ENCODE peak calls at places on chromosomes 11 and 22, in eight cellular contexts. W is astrocyte, G is HCT116, X is IMR-90, D is kidney, F is upper lobe of right lung, O is left lung, P is psoas muscle. I is an unnamed sample.

GRCh38 chr11:65973439-65974110 is 12.0 kb downstream of the SART1 start:
- DNase-seq in W (peak; percentile 36), G (no peak), X (peak; percentile 76), D (no peak), F (no peak), O (no peak), P (no peak), I (no peak)

GRCh38 chr11:37699644-37700043 is 1101.6 kb upstream of the RAG2 start:
- DNase-seq in W (no peak), G (no peak), X (no peak), D (no peak), F (no peak), O (no peak), P (no peak), I (no peak)

GRCh38 chr11:61157743-61158142 is 3.5 kb downstream of the VPS37C start:
- DNase-seq in W (no peak), G (no peak), X (no peak), D (no peak), F (no peak), O (no peak), P (no peak), I (no peak)

GRCh38 chr22:30023099-30023498 is 57.2 kb upstream of the HORMAD2 start:
- DNase-seq in W (no peak), G (no peak), X (peak; percentile 28), D (no peak), F (no peak), O (no peak), P (no peak), I (no peak)

GRCh38 chr11:107591446-107592236 is 694 bp downstream of the ELMOD1 start:
- DNase-seq in W (peak; percentile 21), G (no peak), X (no peak), D (peak; percentile 75), F (no peak), O (peak; percentile 72), P (peak; percentile 51), I (no peak)

GRCh38 chr11:9609002-9609759 is 35.7 kb downstream of the WEE1 start:
- DNase-seq in W (no peak), G (no peak), X (no peak), D (no peak), F (no peak), O (no peak), P (no peak), I (no peak)

GRCh38 chr11:104798794-104799193 is 99.5 kb downstream of the CASP12 start:
- DNase-seq in W (no peak), G (no peak), X (no peak), D (no peak), F (no peak), O (no peak), P (no peak), I (no peak)

GRCh38 chr11:83272627-83273026 is 13.5 kb downstream of the CCDC90B start:
- DNase-seq in W (peak; percentile 81), G (no peak), X (peak; percentile 82), D (no peak), F (no peak), O (no peak), P (no peak), I (no peak)

GRCh38 chr11:110793556-110793955 is 81.3 kb upstream of the ARHGAP20 start:
- DNase-seq in W (peak; percentile 59), G (no peak), X (no peak), D (no peak), F (no peak), O (no peak), P (no peak), I (no peak)

GRCh38 chr11:116072776-116073175 is 568.6 kb upstream of the CADM1 start:
- DNase-seq in W (no peak), G (no peak), X (no peak), D (no peak), F (no peak), O (no peak), P (no peak), I (no peak)

GRCh38 chr11:118791961-118792578 is 1.1 kb upstream of the DDX6 start:
- DNase-seq in W (no peak), G (no peak), X (no peak), D (peak; percentile 87), F (peak; percentile 77), O (no peak), P (no peak), I (peak; percentile 59)

GRCh38 chr11:125390949-125391348 is 105.1 kb downstream of the FEZ1 start:
- DNase-seq in W (peak; percentile 73), G (no peak), X (peak; percentile 70), D (no peak), F (no peak), O (no peak), P (no peak), I (no peak)

GRCh38 chr11:68690671-68691401 is 6.5 kb downstream of the GAL start:
- DNase-seq in W (no peak), G (no peak), X (no peak), D (no peak), F (no peak), O (no peak), P (no peak), I (no peak)

GRCh38 chr22:36756746-36757607 is 18.9 kb downstream of the IFT27 start:
- DNase-seq in W (no peak), G (no peak), X (no peak), D (no peak), F (peak; percentile 47), O (no peak), P (no peak), I (peak; percentile 16)

GRCh38 chr11:69013009-69013951 is at the start of gene MRGPRF:
- DNase-seq in W (peak; percentile 67), G (no peak), X (peak; percentile 91), D (peak; percentile 96), F (peak; percentile 79), O (peak; percentile 82), P (peak; percentile 94), I (peak; percentile 75)

GRCh38 chr11:32886180-32886579 is 6.4 kb upstream of the QSER1 start:
- DNase-seq in W (no peak), G (no peak), X (no peak), D (no peak), F (no peak), O (no peak), P (no peak), I (no peak)

GRCh38 chr11:102589047-102589459 is 36.1 kb downstream of the MMP20 start:
- DNase-seq in W (no peak), G (no peak), X (no peak), D (no peak), F (no peak), O (no peak), P (no peak), I (no peak)

GRCh38 chr11:7098235-7098832 is 9.5 kb downstream of the RBMXL2 start:
- DNase-seq in W (peak; percentile 12), G (peak; percentile 50), X (peak; percentile 46), D (no peak), F (no peak), O (no peak), P (no peak), I (no peak)

DNA sequence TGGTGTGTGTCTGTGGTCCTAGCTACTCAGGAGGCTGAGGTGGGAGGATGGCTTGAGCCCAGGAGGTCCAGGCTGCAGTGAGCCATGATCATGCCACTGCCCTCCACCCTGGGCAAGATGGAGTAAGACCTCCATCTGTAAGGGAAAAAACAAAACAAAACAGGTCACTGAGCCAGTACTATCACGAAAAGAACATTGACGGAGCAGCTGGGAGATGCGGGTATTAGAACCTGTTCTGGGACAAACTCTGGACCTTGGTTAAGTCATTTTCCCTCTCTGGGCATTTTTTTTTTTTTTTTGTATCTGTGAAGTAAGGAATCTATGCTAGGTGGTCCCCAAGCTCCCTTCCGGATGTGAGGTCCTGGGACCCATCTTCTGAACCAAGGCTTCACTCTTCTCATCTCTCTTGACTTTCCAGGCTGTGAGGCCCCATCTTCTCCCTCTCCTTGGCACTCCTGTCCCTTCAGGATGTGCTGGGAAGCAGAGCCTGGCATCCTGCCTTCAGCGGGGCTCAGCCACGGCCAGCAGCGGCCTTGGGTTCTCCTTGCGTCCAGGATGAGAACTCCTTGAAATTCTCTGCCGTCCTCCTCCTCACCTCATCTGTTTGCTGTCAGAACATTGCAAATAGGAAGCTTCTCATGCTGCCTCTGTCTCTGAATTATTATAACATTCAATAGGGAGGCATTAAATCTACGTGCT is 130.8 kb downstream of the GRIK4 start:
- DNase-seq in W (no peak), G (no peak), X (no peak), D (no peak), F (peak; percentile 32), O (no peak), P (no peak), I (no peak)
- H3K4me1 ChIP-seq in W (no peaks in the 10 kb centered on the region), G (no peaks in the 10 kb centered on the region), X (no peaks in the 10 kb centered on the region), D (no peaks in the 10 kb centered on the region), F (no peaks in the 10 kb centered on the region), O (no peaks in the 10 kb centered on the region), P (no peaks in the 10 kb centered on the region), I (no peaks in the 10 kb centered on the region)

GRCh38 chr11:63427971-63428508 is 58.5 kb downstream of the SLC22A9 start:
- DNase-seq in W (no peak), G (no peak), X (no peak), D (no peak), F (no peak), O (no peak), P (no peak), I (no peak)
- TF ChIP-seq CTCF in W (no peak), G (peak; percentile 33), X (no peak), D (no peak), F (no peak), O (no peak), P (no peak), I (no peak)

GRCh38 chr22:23772315-23773246 is at the start of gene MMP11:
- DNase-seq in W (no peak), G (no peak), X (no peak), D (peak; percentile 91), F (peak; percentile 81), O (peak; percentile 87), P (peak; percentile 77), I (peak; percentile 64)

GRCh38 chr22:23775779-23776375 is 3.2 kb downstream of the MMP11 start:
- DNase-seq in W (no peak), G (no peak), X (no peak), D (no peak), F (no peak), O (no peak), P (no peak), I (no peak)

GRCh38 chr22:23774114-23774921 is 1.7 kb downstream of the MMP11 start:
- DNase-seq in W (no peak), G (no peak), X (no peak), D (no peak), F (no peak), O (no peak), P (no peak), I (no peak)

GRCh38 chr22:23773247-23774113 is 831 bp downstream of the MMP11 start:
- DNase-seq in W (no peak), G (no peak), X (no peak), D (no peak), F (no peak), O (no peak), P (no peak), I (no peak)

GRCh38 chr22:23774922-23775436 is 2.3 kb downstream of the MMP11 start:
- DNase-seq in W (peak; percentile 65), G (no peak), X (peak; percentile 33), D (no peak), F (no peak), O (no peak), P (no peak), I (no peak)
- H3K4me1 ChIP-seq in W (peaks cover 7% of the 10 kb centered on the region), G (peaks cover 26% of the 10 kb centered on the region), X (peaks cover 23% of the 10 kb centered on the region), D (peaks cover 17% of the 10 kb centered on the region), F (peaks cover 9% of the 10 kb centered on the region), O (peaks cover 4% of the 10 kb centered on the region), P (peaks cover 10% of the 10 kb centered on the region), I (peaks cover 38% of the 10 kb centered on the region)

DNA sequence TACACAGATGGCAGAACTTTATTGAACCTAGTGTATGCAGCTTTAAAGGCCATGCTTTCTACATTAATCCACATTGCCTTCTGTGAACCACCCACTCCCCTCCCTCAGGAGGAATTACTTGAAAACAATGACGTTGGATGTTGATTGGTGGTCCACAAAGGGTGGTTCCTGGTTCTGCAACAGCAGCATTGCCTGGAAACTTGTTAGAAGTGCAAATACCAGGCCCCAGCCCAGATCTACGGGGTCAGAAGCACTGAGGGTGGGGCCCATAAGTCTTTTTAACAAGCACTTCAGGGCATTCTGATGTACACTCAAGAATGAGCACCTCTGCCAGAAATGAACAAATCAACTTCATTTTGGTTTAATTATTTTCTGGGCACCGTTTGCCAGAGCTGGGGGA is 91.0 kb downstream of the ISX start:
- DNase-seq in W (no peak), G (no peak), X (no peak), D (no peak), F (peak; percentile 45), O (no peak), P (no peak), I (no peak)
- TF ChIP-seq CTCF in W (no peak), G (no peak), X (no peak), D (no peak), F (no peak), O (no peak), P (no peak), I (no peak)